ENCODE peak calls at places on chromosomes 7 and 10, in eight cellular contexts. One of them, this sample, is unnamed.

GRCh38 chr10:4053940-4054339 is 268.9 kb upstream of the KLF6 start:
- DNase-seq in heart left ventricle: no peak
- DNase-seq in cardiac muscle cell: no peak
- DNase-seq in kidney: no peak
- DNase-seq in SK-N-SH: no peak
- DNase-seq in CD8-positive, alpha-beta memory T cell: no peak
- DNase-seq in CD8-positive, alpha-beta T cell: no peak
- DNase-seq in uterus: no peak
- DNase-seq in this sample: peak

GRCh38 chr7:9201928-9202327 is 768.5 kb downstream of the NXPH1 start:
- DNase-seq in cardiac muscle cell: no peak
- DNase-seq in CD8-positive, alpha-beta memory T cell: no peak
- DNase-seq in kidney: no peak
- DNase-seq in heart left ventricle: no peak
- DNase-seq in CD8-positive, alpha-beta T cell: no peak
- DNase-seq in uterus: no peak
- DNase-seq in SK-N-SH: no peak
- DNase-seq in this sample: no peak

GRCh38 chr7:21358640-21359039 is 69.2 kb upstream of the SP4 start:
- DNase-seq in cardiac muscle cell: no peak
- DNase-seq in CD8-positive, alpha-beta memory T cell: no peak
- DNase-seq in uterus: no peak
- DNase-seq in CD8-positive, alpha-beta T cell: no peak
- DNase-seq in heart left ventricle: no peak
- DNase-seq in SK-N-SH: no peak
- DNase-seq in kidney: no peak
- DNase-seq in this sample: peak

GRCh38 chr10:569961-570630 is 119.4 kb downstream of the DIP2C start:
- DNase-seq in CD8-positive, alpha-beta T cell: no peak
- DNase-seq in uterus: no peak
- DNase-seq in kidney: no peak
- DNase-seq in heart left ventricle: no peak
- DNase-seq in cardiac muscle cell: no peak
- DNase-seq in CD8-positive, alpha-beta memory T cell: no peak
- DNase-seq in SK-N-SH: no peak
- DNase-seq in this sample: no peak

GRCh38 chr7:122343986-122344620 is 39.6 kb upstream of the FEZF1 start:
- DNase-seq in CD8-positive, alpha-beta memory T cell: no peak
- DNase-seq in heart left ventricle: no peak
- DNase-seq in kidney: no peak
- DNase-seq in SK-N-SH: no peak
- DNase-seq in cardiac muscle cell: no peak
- DNase-seq in uterus: no peak
- DNase-seq in CD8-positive, alpha-beta T cell: no peak
- DNase-seq in this sample: no peak

GRCh38 chr7:37491919-37492694 is 43.4 kb upstream of the ELMO1 start:
- DNase-seq in SK-N-SH: no peak
- DNase-seq in uterus: no peak
- DNase-seq in kidney: no peak
- DNase-seq in CD8-positive, alpha-beta memory T cell: no peak
- DNase-seq in CD8-positive, alpha-beta T cell: no peak
- DNase-seq in heart left ventricle: no peak
- DNase-seq in cardiac muscle cell: no peak
- DNase-seq in this sample: no peak

GRCh38 chr10:86655596-86655995 is 1.2 kb downstream of the OPN4 start:
- DNase-seq in SK-N-SH: peak
- DNase-seq in cardiac muscle cell: no peak
- DNase-seq in CD8-positive, alpha-beta memory T cell: no peak
- DNase-seq in uterus: no peak
- DNase-seq in kidney: peak
- DNase-seq in CD8-positive, alpha-beta T cell: no peak
- DNase-seq in heart left ventricle: no peak
- DNase-seq in this sample: no peak

GRCh38 chr7:19362099-19362498 is 216.9 kb upstream of the FERD3L start:
- DNase-seq in CD8-positive, alpha-beta T cell: no peak
- DNase-seq in kidney: no peak
- DNase-seq in CD8-positive, alpha-beta memory T cell: no peak
- DNase-seq in cardiac muscle cell: peak
- DNase-seq in SK-N-SH: no peak
- DNase-seq in heart left ventricle: no peak
- DNase-seq in uterus: no peak
- DNase-seq in this sample: no peak

GRCh38 chr10:34739915-34740314 is 75.2 kb downstream of the PARD3 start:
- DNase-seq in uterus: peak
- DNase-seq in cardiac muscle cell: peak
- DNase-seq in heart left ventricle: peak
- DNase-seq in CD8-positive, alpha-beta memory T cell: no peak
- DNase-seq in kidney: peak
- DNase-seq in SK-N-SH: no peak
- DNase-seq in CD8-positive, alpha-beta T cell: no peak
- DNase-seq in this sample: no peak

GRCh38 chr7:154503962-154504550 is 451.9 kb downstream of the DPP6 start:
- DNase-seq in heart left ventricle: no peak
- DNase-seq in kidney: no peak
- DNase-seq in CD8-positive, alpha-beta T cell: no peak
- DNase-seq in cardiac muscle cell: peak
- DNase-seq in SK-N-SH: peak
- DNase-seq in CD8-positive, alpha-beta memory T cell: no peak
- DNase-seq in uterus: no peak
- DNase-seq in this sample: no peak

GRCh38 chr10:132632851-132633684 is 95.5 kb downstream of the INPP5A start:
- DNase-seq in uterus: no peak
- DNase-seq in CD8-positive, alpha-beta memory T cell: no peak
- DNase-seq in cardiac muscle cell: peak
- DNase-seq in CD8-positive, alpha-beta T cell: no peak
- DNase-seq in SK-N-SH: no peak
- DNase-seq in heart left ventricle: peak
- DNase-seq in kidney: peak
- DNase-seq in this sample: no peak

GRCh38 chr7:157401567-157402387 is 65.0 kb downstream of the DNAJB6 start:
- DNase-seq in SK-N-SH: peak
- DNase-seq in kidney: peak
- DNase-seq in CD8-positive, alpha-beta memory T cell: no peak
- DNase-seq in cardiac muscle cell: no peak
- DNase-seq in CD8-positive, alpha-beta T cell: no peak
- DNase-seq in heart left ventricle: no peak
- DNase-seq in uterus: no peak
- DNase-seq in this sample: no peak

GRCh38 chr10:98251399-98251798 is 16.6 kb downstream of the LOXL4 start:
- DNase-seq in cardiac muscle cell: no peak
- DNase-seq in kidney: no peak
- DNase-seq in uterus: no peak
- DNase-seq in CD8-positive, alpha-beta memory T cell: no peak
- DNase-seq in SK-N-SH: no peak
- DNase-seq in heart left ventricle: no peak
- DNase-seq in CD8-positive, alpha-beta T cell: no peak
- DNase-seq in this sample: no peak

GRCh38 chr10:13820591-13821377 is 234.0 kb downstream of the PRPF18 start:
- DNase-seq in heart left ventricle: peak
- DNase-seq in cardiac muscle cell: no peak
- DNase-seq in kidney: no peak
- DNase-seq in CD8-positive, alpha-beta memory T cell: no peak
- DNase-seq in uterus: no peak
- DNase-seq in CD8-positive, alpha-beta T cell: no peak
- DNase-seq in SK-N-SH: peak
- DNase-seq in this sample: no peak

GRCh38 chr7:7969306-7970112 is 913 bp downstream of the GLCCI1 start:
- DNase-seq in CD8-positive, alpha-beta T cell: peak
- DNase-seq in heart left ventricle: peak
- DNase-seq in SK-N-SH: no peak
- DNase-seq in cardiac muscle cell: peak
- DNase-seq in kidney: peak
- DNase-seq in uterus: peak
- DNase-seq in CD8-positive, alpha-beta memory T cell: peak
- DNase-seq in this sample: no peak

GRCh38 chr10:21427804-21428481 is 97.5 kb downstream of the SKIDA1 start:
- DNase-seq in CD8-positive, alpha-beta memory T cell: no peak
- DNase-seq in uterus: no peak
- DNase-seq in SK-N-SH: no peak
- DNase-seq in kidney: no peak
- DNase-seq in CD8-positive, alpha-beta T cell: no peak
- DNase-seq in heart left ventricle: no peak
- DNase-seq in cardiac muscle cell: no peak
- DNase-seq in this sample: no peak

GRCh38 chr10:80585812-80586211 is 48.1 kb downstream of the SH2D4B start:
- DNase-seq in CD8-positive, alpha-beta memory T cell: no peak
- DNase-seq in CD8-positive, alpha-beta T cell: no peak
- DNase-seq in kidney: no peak
- DNase-seq in heart left ventricle: no peak
- DNase-seq in uterus: no peak
- DNase-seq in SK-N-SH: no peak
- DNase-seq in cardiac muscle cell: no peak
- DNase-seq in this sample: no peak

DNA sequence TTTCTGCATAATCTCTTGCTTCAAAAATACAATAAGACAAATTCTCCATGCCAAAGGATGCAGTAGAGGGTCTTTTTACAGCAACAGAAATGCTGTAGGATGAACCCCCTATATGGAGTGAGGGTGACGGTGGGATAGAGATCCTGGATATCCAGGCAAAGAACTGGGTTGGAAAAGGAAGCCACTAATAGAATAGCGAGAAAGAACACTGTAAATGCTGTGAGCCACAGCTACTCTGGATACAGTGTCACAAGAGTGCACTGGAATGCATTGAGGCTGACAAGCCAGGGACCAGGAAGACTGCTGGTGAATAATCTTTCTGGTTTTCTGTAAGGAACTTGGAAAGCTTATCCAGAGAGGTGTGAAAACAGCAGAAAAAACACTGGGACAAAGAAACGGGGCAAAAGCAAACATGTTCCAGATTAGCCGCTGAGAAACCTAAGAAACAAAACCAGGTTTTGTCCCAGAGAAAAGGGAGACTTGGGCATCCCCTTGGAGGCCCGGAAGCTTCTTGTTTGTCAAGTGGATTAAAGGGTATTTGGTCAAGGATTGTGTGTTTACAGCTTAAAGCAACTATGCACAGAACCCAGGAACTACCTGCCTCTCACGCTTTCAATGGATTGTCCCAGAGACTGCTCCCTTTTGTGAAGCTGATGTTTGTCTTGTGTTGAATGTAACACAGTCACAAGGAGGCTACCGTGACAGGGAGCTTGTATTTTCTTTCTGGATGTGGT is 6.2 kb upstream of the MSMB start:
- DNase-seq in uterus: no peak
- DNase-seq in cardiac muscle cell: no peak
- DNase-seq in heart left ventricle: no peak
- DNase-seq in kidney: no peak
- DNase-seq in CD8-positive, alpha-beta memory T cell: no peak
- DNase-seq in CD8-positive, alpha-beta T cell: no peak
- DNase-seq in SK-N-SH: no peak
- DNase-seq in this sample: no peak
- H3K27ac ChIP-seq in uterus: no peak
- H3K27ac ChIP-seq in cardiac muscle cell: no peak
- H3K27ac ChIP-seq in heart left ventricle: no peak
- H3K27ac ChIP-seq in kidney: no peak
- H3K27ac ChIP-seq in CD8-positive, alpha-beta memory T cell: no peak
- H3K27ac ChIP-seq in CD8-positive, alpha-beta T cell: no peak
- H3K27ac ChIP-seq in SK-N-SH: no peak
- H3K27ac ChIP-seq in this sample: peak

GRCh38 chr7:100866721-100867039 is 507 bp upstream of the TRIP6 start:
- DNase-seq in uterus: no peak
- DNase-seq in kidney: no peak
- DNase-seq in CD8-positive, alpha-beta T cell: no peak
- DNase-seq in cardiac muscle cell: no peak
- DNase-seq in heart left ventricle: no peak
- DNase-seq in CD8-positive, alpha-beta memory T cell: no peak
- DNase-seq in SK-N-SH: peak
- DNase-seq in this sample: no peak
- H3K27ac ChIP-seq in uterus: peak
- H3K27ac ChIP-seq in kidney: peak
- H3K27ac ChIP-seq in CD8-positive, alpha-beta T cell: peak
- H3K27ac ChIP-seq in cardiac muscle cell: peak
- H3K27ac ChIP-seq in heart left ventricle: peak
- H3K27ac ChIP-seq in CD8-positive, alpha-beta memory T cell: peak
- H3K27ac ChIP-seq in SK-N-SH: peak
- H3K27ac ChIP-seq in this sample: peak

GRCh38 chr7:45184326-45185027 is 26.9 kb downstream of the RAMP3 start:
- DNase-seq in cardiac muscle cell: no peak
- DNase-seq in SK-N-SH: no peak
- DNase-seq in kidney: peak
- DNase-seq in heart left ventricle: no peak
- DNase-seq in CD8-positive, alpha-beta memory T cell: no peak
- DNase-seq in CD8-positive, alpha-beta T cell: no peak
- DNase-seq in uterus: peak
- DNase-seq in this sample: no peak
- H3K27ac ChIP-seq in cardiac muscle cell: no peak
- H3K27ac ChIP-seq in SK-N-SH: no peak
- H3K27ac ChIP-seq in kidney: no peak
- H3K27ac ChIP-seq in heart left ventricle: no peak
- H3K27ac ChIP-seq in CD8-positive, alpha-beta memory T cell: no peak
- H3K27ac ChIP-seq in CD8-positive, alpha-beta T cell: no peak
- H3K27ac ChIP-seq in uterus: no peak
- H3K27ac ChIP-seq in this sample: no peak

GRCh38 chr10:26483554-26483953 is 45.4 kb downstream of the APBB1IP start:
- DNase-seq in CD8-positive, alpha-beta memory T cell: no peak
- DNase-seq in uterus: no peak
- DNase-seq in SK-N-SH: no peak
- DNase-seq in CD8-positive, alpha-beta T cell: no peak
- DNase-seq in cardiac muscle cell: no peak
- DNase-seq in heart left ventricle: no peak
- DNase-seq in kidney: no peak
- DNase-seq in this sample: no peak

GRCh38 chr10:26486985-26487850 is 49.1 kb downstream of the APBB1IP start:
- DNase-seq in cardiac muscle cell: peak
- DNase-seq in kidney: no peak
- DNase-seq in uterus: peak
- DNase-seq in CD8-positive, alpha-beta memory T cell: peak
- DNase-seq in SK-N-SH: no peak
- DNase-seq in heart left ventricle: no peak
- DNase-seq in CD8-positive, alpha-beta T cell: peak
- DNase-seq in this sample: no peak

GRCh38 chr10:26486304-26486703 is 48.2 kb downstream of the APBB1IP start:
- DNase-seq in CD8-positive, alpha-beta T cell: no peak
- DNase-seq in uterus: peak
- DNase-seq in CD8-positive, alpha-beta memory T cell: no peak
- DNase-seq in cardiac muscle cell: peak
- DNase-seq in heart left ventricle: no peak
- DNase-seq in SK-N-SH: no peak
- DNase-seq in kidney: no peak
- DNase-seq in this sample: no peak

GRCh38 chr10:26488344-26488743 is 50.2 kb downstream of the APBB1IP start:
- DNase-seq in uterus: no peak
- DNase-seq in SK-N-SH: no peak
- DNase-seq in kidney: no peak
- DNase-seq in CD8-positive, alpha-beta T cell: no peak
- DNase-seq in CD8-positive, alpha-beta memory T cell: no peak
- DNase-seq in cardiac muscle cell: no peak
- DNase-seq in heart left ventricle: no peak
- DNase-seq in this sample: no peak

GRCh38 chr10:26485150-26485941 is 47.2 kb downstream of the APBB1IP start:
- DNase-seq in CD8-positive, alpha-beta T cell: no peak
- DNase-seq in heart left ventricle: no peak
- DNase-seq in cardiac muscle cell: peak
- DNase-seq in uterus: no peak
- DNase-seq in SK-N-SH: no peak
- DNase-seq in kidney: no peak
- DNase-seq in CD8-positive, alpha-beta memory T cell: no peak
- DNase-seq in this sample: no peak
- H3K27ac ChIP-seq in CD8-positive, alpha-beta T cell: no peak
- H3K27ac ChIP-seq in heart left ventricle: peak
- H3K27ac ChIP-seq in cardiac muscle cell: no peak
- H3K27ac ChIP-seq in uterus: peak
- H3K27ac ChIP-seq in SK-N-SH: peak
- H3K27ac ChIP-seq in kidney: peak
- H3K27ac ChIP-seq in CD8-positive, alpha-beta memory T cell: no peak
- H3K27ac ChIP-seq in this sample: no peak